ENCODE peak calls at places on chromosomes 5 and 9, in seven cellular contexts. One of them, this sample, is unnamed.

GRCh38 chr5:84088996-84089395 is 295.7 kb downstream of the EDIL3 start:
- DNase-seq in uterus: no peak
- DNase-seq in testis: peak; percentile 76
- DNase-seq in H1: no peak
- DNase-seq in right lobe of liver: no peak
- DNase-seq in thyroid gland: no peak
- DNase-seq in spleen: no peak
- DNase-seq in this sample: no peak

GRCh38 chr5:89128097-89128496 is 245.1 kb upstream of the MEF2C start:
- DNase-seq in H1: no peak
- DNase-seq in uterus: no peak
- DNase-seq in testis: no peak
- DNase-seq in spleen: no peak
- DNase-seq in right lobe of liver: no peak
- DNase-seq in thyroid gland: no peak
- DNase-seq in this sample: no peak

GRCh38 chr5:154477382-154478223 is 424 bp downstream of the HAND1 start:
- DNase-seq in right lobe of liver: no peak
- DNase-seq in spleen: no peak
- DNase-seq in uterus: no peak
- DNase-seq in H1: peak; percentile 74
- DNase-seq in testis: no peak
- DNase-seq in thyroid gland: no peak
- DNase-seq in this sample: no peak

GRCh38 chr9:2297771-2298170 is 282.6 kb downstream of the SMARCA2 start:
- DNase-seq in uterus: no peak
- DNase-seq in spleen: no peak
- DNase-seq in testis: no peak
- DNase-seq in H1: no peak
- DNase-seq in right lobe of liver: no peak
- DNase-seq in thyroid gland: no peak
- DNase-seq in this sample: no peak

GRCh38 chr5:124895236-124895635 is 148.8 kb upstream of the ZNF608 start:
- DNase-seq in uterus: no peak
- DNase-seq in right lobe of liver: no peak
- DNase-seq in testis: no peak
- DNase-seq in spleen: no peak
- DNase-seq in H1: no peak
- DNase-seq in thyroid gland: no peak
- DNase-seq in this sample: no peak

GRCh38 chr9:25724424-25724823 is 46.2 kb upstream of the TUSC1 start:
- DNase-seq in right lobe of liver: no peak
- DNase-seq in spleen: no peak
- DNase-seq in H1: no peak
- DNase-seq in uterus: no peak
- DNase-seq in testis: no peak
- DNase-seq in thyroid gland: no peak
- DNase-seq in this sample: no peak

GRCh38 chr5:139808481-139809330 is 13.1 kb downstream of the PSD2 start:
- DNase-seq in right lobe of liver: no peak
- DNase-seq in thyroid gland: peak; percentile 43
- DNase-seq in uterus: no peak
- DNase-seq in testis: peak; percentile 24
- DNase-seq in spleen: peak; percentile 66
- DNase-seq in H1: peak; percentile 88
- DNase-seq in this sample: no peak

GRCh38 chr5:22852807-22853670 is at the start of gene CDH12:
- DNase-seq in H1: peak; percentile 71
- DNase-seq in uterus: no peak
- DNase-seq in right lobe of liver: no peak
- DNase-seq in thyroid gland: no peak
- DNase-seq in spleen: peak; percentile 67
- DNase-seq in testis: peak; percentile 33
- DNase-seq in this sample: peak; percentile 25

GRCh38 chr9:104608336-104608735 is 2.9 kb upstream of the OR13C2 start:
- DNase-seq in testis: no peak
- DNase-seq in spleen: no peak
- DNase-seq in H1: no peak
- DNase-seq in thyroid gland: no peak
- DNase-seq in uterus: no peak
- DNase-seq in right lobe of liver: no peak
- DNase-seq in this sample: no peak

GRCh38 chr9:1100945-1101344 is 50.8 kb downstream of the DMRT2 start:
- DNase-seq in spleen: no peak
- DNase-seq in uterus: no peak
- DNase-seq in right lobe of liver: peak; percentile 70
- DNase-seq in H1: peak; percentile 74
- DNase-seq in thyroid gland: peak; percentile 50
- DNase-seq in testis: peak; percentile 63
- DNase-seq in this sample: peak; percentile 59

GRCh38 chr5:166992874-166993722 is 1298.3 kb upstream of the WWC1 start:
- DNase-seq in right lobe of liver: no peak
- DNase-seq in H1: no peak
- DNase-seq in spleen: no peak
- DNase-seq in thyroid gland: no peak
- DNase-seq in testis: no peak
- DNase-seq in uterus: no peak
- DNase-seq in this sample: no peak

GRCh38 chr5:73438048-73438896 is 10.3 kb downstream of the FOXD1 start:
- DNase-seq in thyroid gland: no peak
- DNase-seq in testis: no peak
- DNase-seq in H1: no peak
- DNase-seq in uterus: no peak
- DNase-seq in spleen: no peak
- DNase-seq in right lobe of liver: no peak
- DNase-seq in this sample: no peak
- H3K4me3 ChIP-seq in thyroid gland: no peak overlapping the region
- H3K4me3 ChIP-seq in testis: no peak overlapping the region
- H3K4me3 ChIP-seq in H1: no peak overlapping the region
- H3K4me3 ChIP-seq in uterus: no peak overlapping the region
- H3K4me3 ChIP-seq in spleen: no peak overlapping the region
- H3K4me3 ChIP-seq in right lobe of liver: no peak overlapping the region
- H3K4me3 ChIP-seq in this sample: no peak overlapping the region

GRCh38 chr9:124279531-124280175 is 21.9 kb downstream of the NEK6 start:
- DNase-seq in right lobe of liver: no peak
- DNase-seq in testis: no peak
- DNase-seq in uterus: no peak
- DNase-seq in H1: no peak
- DNase-seq in thyroid gland: no peak
- DNase-seq in spleen: no peak
- DNase-seq in this sample: no peak

GRCh38 chr9:124278054-124278540 is 20.3 kb downstream of the NEK6 start:
- DNase-seq in H1: no peak
- DNase-seq in thyroid gland: no peak
- DNase-seq in uterus: no peak
- DNase-seq in testis: no peak
- DNase-seq in spleen: no peak
- DNase-seq in right lobe of liver: no peak
- DNase-seq in this sample: no peak

GRCh38 chr9:124274738-124275137 is 17.0 kb downstream of the NEK6 start:
- DNase-seq in spleen: no peak
- DNase-seq in H1: no peak
- DNase-seq in testis: no peak
- DNase-seq in right lobe of liver: no peak
- DNase-seq in uterus: no peak
- DNase-seq in thyroid gland: no peak
- DNase-seq in this sample: no peak

GRCh38 chr9:124280176-124280691 is 22.5 kb downstream of the NEK6 start:
- DNase-seq in thyroid gland: peak; percentile 84
- DNase-seq in H1: no peak
- DNase-seq in spleen: no peak
- DNase-seq in testis: peak; percentile 81
- DNase-seq in uterus: peak; percentile 54
- DNase-seq in right lobe of liver: peak; percentile 79
- DNase-seq in this sample: no peak

DNA sequence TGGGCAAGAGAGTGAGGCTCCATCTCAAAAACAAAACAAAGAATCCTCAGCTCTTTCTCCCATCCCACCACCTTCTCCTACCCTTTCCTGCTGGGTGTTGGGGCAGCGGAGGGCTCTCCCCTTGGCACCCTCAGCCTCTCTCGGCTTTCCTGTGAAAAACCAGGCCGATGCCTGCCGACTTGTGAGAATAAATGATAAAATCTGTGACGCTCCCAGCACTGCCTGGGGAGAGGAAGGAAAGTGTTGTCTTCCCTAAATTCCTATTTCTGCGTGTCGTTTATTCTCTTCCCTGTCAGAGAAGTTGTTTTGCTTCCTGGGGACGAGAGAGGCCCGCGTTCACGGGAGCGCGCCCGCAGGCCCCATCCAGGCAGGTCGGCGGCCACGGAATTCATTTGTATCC is 19.7 kb downstream of the NEK6 start:
- DNase-seq in testis: no peak
- DNase-seq in uterus: no peak
- DNase-seq in H1: no peak
- DNase-seq in spleen: no peak
- DNase-seq in thyroid gland: no peak
- DNase-seq in right lobe of liver: no peak
- DNase-seq in this sample: no peak
- H3K4me1 ChIP-seq in testis: peaks cover 30% of the 10 kb centered on the region
- H3K4me1 ChIP-seq in uterus: peaks cover 8% of the 10 kb centered on the region
- H3K4me1 ChIP-seq in H1: peaks cover 3% of the 10 kb centered on the region
- H3K4me1 ChIP-seq in spleen: peaks cover 29% of the 10 kb centered on the region
- H3K4me1 ChIP-seq in thyroid gland: peaks cover 20% of the 10 kb centered on the region
- H3K4me1 ChIP-seq in right lobe of liver: peaks cover 16% of the 10 kb centered on the region
- H3K4me1 ChIP-seq in this sample: peaks cover 30% of the 10 kb centered on the region

GRCh38 chr5:402615-403359 is 40.2 kb upstream of the EXOC3 start:
- DNase-seq in H1: no peak
- DNase-seq in right lobe of liver: no peak
- DNase-seq in thyroid gland: no peak
- DNase-seq in uterus: no peak
- DNase-seq in testis: no peak
- DNase-seq in spleen: peak; percentile 79
- DNase-seq in this sample: no peak
- TF ChIP-seq POLR2A in H1: no peak
- TF ChIP-seq POLR2A in right lobe of liver: no peak
- TF ChIP-seq POLR2A in thyroid gland: no peak
- TF ChIP-seq POLR2A in uterus: no peak
- TF ChIP-seq POLR2A in testis: no peak
- TF ChIP-seq POLR2A in spleen: no peak
- TF ChIP-seq POLR2A in this sample: no peak

GRCh38 chr9:93505518-93506123 is 52.2 kb upstream of the FAM120AOS start:
- DNase-seq in spleen: no peak
- DNase-seq in uterus: no peak
- DNase-seq in right lobe of liver: no peak
- DNase-seq in testis: no peak
- DNase-seq in H1: no peak
- DNase-seq in thyroid gland: no peak
- DNase-seq in this sample: no peak

GRCh38 chr9:93496285-93496684 is 42.9 kb upstream of the FAM120AOS start:
- DNase-seq in H1: no peak
- DNase-seq in thyroid gland: no peak
- DNase-seq in testis: no peak
- DNase-seq in right lobe of liver: no peak
- DNase-seq in uterus: no peak
- DNase-seq in spleen: no peak
- DNase-seq in this sample: no peak

GRCh38 chr9:93500571-93501298 is 47.4 kb upstream of the FAM120AOS start:
- DNase-seq in thyroid gland: no peak
- DNase-seq in right lobe of liver: no peak
- DNase-seq in testis: no peak
- DNase-seq in spleen: no peak
- DNase-seq in H1: no peak
- DNase-seq in uterus: no peak
- DNase-seq in this sample: no peak

GRCh38 chr9:93503381-93503780 is 50.0 kb upstream of the FAM120AOS start:
- DNase-seq in spleen: no peak
- DNase-seq in uterus: no peak
- DNase-seq in H1: no peak
- DNase-seq in right lobe of liver: no peak
- DNase-seq in testis: no peak
- DNase-seq in thyroid gland: no peak
- DNase-seq in this sample: no peak

GRCh38 chr9:93501406-93501805 is 48.0 kb upstream of the FAM120AOS start:
- DNase-seq in uterus: no peak
- DNase-seq in thyroid gland: no peak
- DNase-seq in right lobe of liver: no peak
- DNase-seq in testis: no peak
- DNase-seq in H1: no peak
- DNase-seq in spleen: no peak
- DNase-seq in this sample: no peak
- H3K4me3 ChIP-seq in uterus: peak overlapping the region; percentile 11
- H3K4me3 ChIP-seq in thyroid gland: no peak overlapping the region
- H3K4me3 ChIP-seq in right lobe of liver: peak overlapping the region; percentile 28
- H3K4me3 ChIP-seq in testis: no peak overlapping the region
- H3K4me3 ChIP-seq in H1: no peak overlapping the region
- H3K4me3 ChIP-seq in spleen: no peak overlapping the region
- H3K4me3 ChIP-seq in this sample: no peak overlapping the region

DNA sequence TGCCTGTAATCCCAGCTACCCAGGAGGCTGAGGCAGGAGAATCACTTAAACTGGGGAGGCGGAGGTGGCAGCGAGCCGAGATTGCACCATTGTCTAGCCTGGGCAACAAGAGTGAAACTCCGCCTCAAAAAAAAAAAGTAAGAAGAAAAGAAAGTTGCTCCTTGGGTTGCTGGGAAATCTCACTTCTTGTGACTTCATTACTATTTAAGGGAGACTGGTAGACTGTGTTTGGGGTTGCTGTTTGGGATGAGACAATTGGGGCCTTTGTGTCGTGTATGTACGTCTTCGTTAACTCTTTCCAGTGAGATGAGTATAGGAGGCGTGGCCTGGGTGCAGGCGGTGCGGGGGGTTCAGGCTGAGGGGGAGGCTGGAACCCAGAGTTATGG is 11.6 kb downstream of the NDST1 start:
- DNase-seq in spleen: no peak
- DNase-seq in thyroid gland: no peak
- DNase-seq in uterus: no peak
- DNase-seq in H1: no peak
- DNase-seq in testis: no peak
- DNase-seq in right lobe of liver: peak; percentile 68
- DNase-seq in this sample: peak; percentile 63
- H3K4me1 ChIP-seq in spleen: peaks cover 19% of the 10 kb centered on the region
- H3K4me1 ChIP-seq in thyroid gland: peaks cover 47% of the 10 kb centered on the region
- H3K4me1 ChIP-seq in uterus: peaks cover 14% of the 10 kb centered on the region
- H3K4me1 ChIP-seq in H1: peaks cover 9% of the 10 kb centered on the region
- H3K4me1 ChIP-seq in testis: peaks cover 83% of the 10 kb centered on the region
- H3K4me1 ChIP-seq in right lobe of liver: peaks cover 28% of the 10 kb centered on the region
- H3K4me1 ChIP-seq in this sample: peaks cover 99% of the 10 kb centered on the region

GRCh38 chr9:35914307-35914807 is 5.1 kb downstream of the SPAAR start:
- DNase-seq in uterus: peak; percentile 50
- DNase-seq in testis: peak; percentile 93
- DNase-seq in right lobe of liver: peak; percentile 80
- DNase-seq in H1: no peak
- DNase-seq in thyroid gland: peak; percentile 71
- DNase-seq in spleen: peak; percentile 86
- DNase-seq in this sample: peak; percentile 35
- TF ChIP-seq POLR2A in uterus: no peak
- TF ChIP-seq POLR2A in testis: no peak
- TF ChIP-seq POLR2A in right lobe of liver: no peak
- TF ChIP-seq POLR2A in H1: no peak
- TF ChIP-seq POLR2A in thyroid gland: no peak
- TF ChIP-seq POLR2A in spleen: no peak
- TF ChIP-seq POLR2A in this sample: no peak